ENCODE peak calls at places on chromosomes 4 and X, in eight cellular contexts. One of them, this sample, is unnamed.

GRCh38 chrX:65300104-65300809 is 234.3 kb downstream of the LAS1L start:
- DNase-seq in lower leg skin: no peak
- DNase-seq in AG04450: no peak
- DNase-seq in fibroblast of lung: no peak
- DNase-seq in endothelial cell: no peak
- DNase-seq in nephron progenitor cell: no peak
- DNase-seq in right atrium auricular region: no peak
- DNase-seq in Calu3: no peak
- DNase-seq in this sample: no peak

GRCh38 chr4:34181311-34181808 is 2063.0 kb downstream of the ARAP2 start:
- DNase-seq in lower leg skin: no peak
- DNase-seq in AG04450: peak
- DNase-seq in fibroblast of lung: peak
- DNase-seq in endothelial cell: no peak
- DNase-seq in nephron progenitor cell: no peak
- DNase-seq in right atrium auricular region: no peak
- DNase-seq in Calu3: peak
- DNase-seq in this sample: no peak

GRCh38 chr4:9833421-9833820 is 52.0 kb downstream of the DRD5 start:
- DNase-seq in lower leg skin: no peak
- DNase-seq in AG04450: no peak
- DNase-seq in fibroblast of lung: no peak
- DNase-seq in endothelial cell: no peak
- DNase-seq in nephron progenitor cell: no peak
- DNase-seq in right atrium auricular region: no peak
- DNase-seq in Calu3: no peak
- DNase-seq in this sample: no peak

GRCh38 chrX:66672106-66672505 is 33.2 kb upstream of the EDA2R start:
- DNase-seq in lower leg skin: no peak
- DNase-seq in AG04450: no peak
- DNase-seq in fibroblast of lung: no peak
- DNase-seq in endothelial cell: no peak
- DNase-seq in nephron progenitor cell: no peak
- DNase-seq in right atrium auricular region: no peak
- DNase-seq in Calu3: no peak
- DNase-seq in this sample: no peak

GRCh38 chrX:67607436-67607835 is 63.6 kb downstream of the AR start:
- DNase-seq in lower leg skin: no peak
- DNase-seq in AG04450: peak
- DNase-seq in fibroblast of lung: peak
- DNase-seq in endothelial cell: no peak
- DNase-seq in nephron progenitor cell: no peak
- DNase-seq in right atrium auricular region: no peak
- DNase-seq in Calu3: no peak
- DNase-seq in this sample: no peak

GRCh38 chrX:73817381-73818199 is 254.6 kb downstream of the CHIC1 start:
- DNase-seq in lower leg skin: no peak
- DNase-seq in AG04450: no peak
- DNase-seq in fibroblast of lung: no peak
- DNase-seq in endothelial cell: no peak
- DNase-seq in nephron progenitor cell: no peak
- DNase-seq in right atrium auricular region: no peak
- DNase-seq in Calu3: no peak
- DNase-seq in this sample: no peak

GRCh38 chr4:168164915-168165548 is 72.7 kb downstream of the ANXA10 start:
- DNase-seq in lower leg skin: no peak
- DNase-seq in AG04450: no peak
- DNase-seq in fibroblast of lung: no peak
- DNase-seq in endothelial cell: no peak
- DNase-seq in nephron progenitor cell: no peak
- DNase-seq in right atrium auricular region: no peak
- DNase-seq in Calu3: no peak
- DNase-seq in this sample: no peak

GRCh38 chrX:110734894-110735541 is 60.6 kb downstream of the CHRDL1 start:
- DNase-seq in lower leg skin: no peak
- DNase-seq in AG04450: no peak
- DNase-seq in fibroblast of lung: peak
- DNase-seq in endothelial cell: no peak
- DNase-seq in nephron progenitor cell: no peak
- DNase-seq in right atrium auricular region: no peak
- DNase-seq in Calu3: no peak
- DNase-seq in this sample: no peak

GRCh38 chrX:129108936-129109335 is 414.4 kb downstream of the SMARCA1 start:
- DNase-seq in lower leg skin: no peak
- DNase-seq in AG04450: no peak
- DNase-seq in fibroblast of lung: no peak
- DNase-seq in endothelial cell: no peak
- DNase-seq in nephron progenitor cell: no peak
- DNase-seq in right atrium auricular region: no peak
- DNase-seq in Calu3: no peak
- DNase-seq in this sample: no peak

GRCh38 chrX:109049416-109049815 is 313.1 kb upstream of the IRS4 start:
- DNase-seq in lower leg skin: no peak
- DNase-seq in AG04450: no peak
- DNase-seq in fibroblast of lung: no peak
- DNase-seq in endothelial cell: no peak
- DNase-seq in nephron progenitor cell: no peak
- DNase-seq in right atrium auricular region: no peak
- DNase-seq in Calu3: no peak
- DNase-seq in this sample: no peak

GRCh38 chr4:64713256-64713840 is 304.1 kb upstream of the TECRL start:
- DNase-seq in lower leg skin: no peak
- DNase-seq in AG04450: no peak
- DNase-seq in fibroblast of lung: peak
- DNase-seq in endothelial cell: no peak
- DNase-seq in nephron progenitor cell: no peak
- DNase-seq in right atrium auricular region: no peak
- DNase-seq in Calu3: no peak
- DNase-seq in this sample: no peak

GRCh38 chr4:64718091-64718490 is 308.8 kb upstream of the TECRL start:
- DNase-seq in lower leg skin: no peak
- DNase-seq in AG04450: no peak
- DNase-seq in fibroblast of lung: no peak
- DNase-seq in endothelial cell: peak
- DNase-seq in nephron progenitor cell: no peak
- DNase-seq in right atrium auricular region: no peak
- DNase-seq in Calu3: no peak
- DNase-seq in this sample: no peak

GRCh38 chr4:64721106-64721505 is 311.9 kb upstream of the TECRL start:
- DNase-seq in lower leg skin: no peak
- DNase-seq in AG04450: no peak
- DNase-seq in fibroblast of lung: no peak
- DNase-seq in endothelial cell: no peak
- DNase-seq in nephron progenitor cell: no peak
- DNase-seq in right atrium auricular region: no peak
- DNase-seq in Calu3: no peak
- DNase-seq in this sample: no peak

GRCh38 chr4:64715741-64716140 is 306.5 kb upstream of the TECRL start:
- DNase-seq in lower leg skin: no peak
- DNase-seq in AG04450: no peak
- DNase-seq in fibroblast of lung: no peak
- DNase-seq in endothelial cell: no peak
- DNase-seq in nephron progenitor cell: no peak
- DNase-seq in right atrium auricular region: no peak
- DNase-seq in Calu3: no peak
- DNase-seq in this sample: no peak
- TF ChIP-seq CTCF in lower leg skin: no peak
- TF ChIP-seq CTCF in AG04450: no peak
- TF ChIP-seq CTCF in fibroblast of lung: no peak
- TF ChIP-seq CTCF in endothelial cell: no peak
- TF ChIP-seq CTCF in nephron progenitor cell: no peak
- TF ChIP-seq CTCF in right atrium auricular region: no peak
- TF ChIP-seq CTCF in Calu3: no peak
- TF ChIP-seq CTCF in this sample: no peak

GRCh38 chrX:155259752-155260151 is 4.5 kb downstream of the RAB39B start:
- DNase-seq in lower leg skin: no peak
- DNase-seq in AG04450: no peak
- DNase-seq in fibroblast of lung: no peak
- DNase-seq in endothelial cell: no peak
- DNase-seq in nephron progenitor cell: no peak
- DNase-seq in right atrium auricular region: no peak
- DNase-seq in Calu3: no peak
- DNase-seq in this sample: no peak

GRCh38 chrX:155262970-155263754 is 1.1 kb downstream of the RAB39B start:
- DNase-seq in lower leg skin: no peak
- DNase-seq in AG04450: no peak
- DNase-seq in fibroblast of lung: no peak
- DNase-seq in endothelial cell: no peak
- DNase-seq in nephron progenitor cell: no peak
- DNase-seq in right atrium auricular region: no peak
- DNase-seq in Calu3: no peak
- DNase-seq in this sample: no peak

GRCh38 chrX:155266446-155266845 is 2.2 kb upstream of the RAB39B start:
- DNase-seq in lower leg skin: no peak
- DNase-seq in AG04450: no peak
- DNase-seq in fibroblast of lung: no peak
- DNase-seq in endothelial cell: no peak
- DNase-seq in nephron progenitor cell: no peak
- DNase-seq in right atrium auricular region: no peak
- DNase-seq in Calu3: no peak
- DNase-seq in this sample: no peak

GRCh38 chrX:155263854-155264628 is at the start of gene RAB39B:
- DNase-seq in lower leg skin: peak
- DNase-seq in AG04450: peak
- DNase-seq in fibroblast of lung: peak
- DNase-seq in endothelial cell: peak
- DNase-seq in nephron progenitor cell: peak
- DNase-seq in right atrium auricular region: peak
- DNase-seq in Calu3: peak
- DNase-seq in this sample: peak
- TF ChIP-seq CTCF in lower leg skin: no peak
- TF ChIP-seq CTCF in AG04450: no peak
- TF ChIP-seq CTCF in fibroblast of lung: no peak
- TF ChIP-seq CTCF in endothelial cell: no peak
- TF ChIP-seq CTCF in nephron progenitor cell: no peak
- TF ChIP-seq CTCF in right atrium auricular region: no peak
- TF ChIP-seq CTCF in Calu3: no peak
- TF ChIP-seq CTCF in this sample: no peak

GRCh38 chrX:18353931-18354368 is 538 bp downstream of the SCML2 start:
- DNase-seq in lower leg skin: no peak
- DNase-seq in AG04450: no peak
- DNase-seq in fibroblast of lung: no peak
- DNase-seq in endothelial cell: peak
- DNase-seq in nephron progenitor cell: peak
- DNase-seq in right atrium auricular region: no peak
- DNase-seq in Calu3: peak
- DNase-seq in this sample: peak
- TF ChIP-seq CTCF in lower leg skin: no peak
- TF ChIP-seq CTCF in AG04450: no peak
- TF ChIP-seq CTCF in fibroblast of lung: no peak
- TF ChIP-seq CTCF in endothelial cell: no peak
- TF ChIP-seq CTCF in nephron progenitor cell: no peak
- TF ChIP-seq CTCF in right atrium auricular region: no peak
- TF ChIP-seq CTCF in Calu3: no peak
- TF ChIP-seq CTCF in this sample: no peak

GRCh38 chrX:47422444-47422843 is 52.1 kb downstream of the ZNF157 start:
- DNase-seq in lower leg skin: no peak
- DNase-seq in AG04450: no peak
- DNase-seq in fibroblast of lung: no peak
- DNase-seq in endothelial cell: no peak
- DNase-seq in nephron progenitor cell: no peak
- DNase-seq in right atrium auricular region: no peak
- DNase-seq in Calu3: no peak
- DNase-seq in this sample: no peak

GRCh38 chrX:47420967-47421366 is 50.6 kb downstream of the ZNF157 start:
- DNase-seq in lower leg skin: no peak
- DNase-seq in AG04450: no peak
- DNase-seq in fibroblast of lung: no peak
- DNase-seq in endothelial cell: no peak
- DNase-seq in nephron progenitor cell: no peak
- DNase-seq in right atrium auricular region: no peak
- DNase-seq in Calu3: no peak
- DNase-seq in this sample: no peak

GRCh38 chrX:47420264-47420663 is 49.9 kb downstream of the ZNF157 start:
- DNase-seq in lower leg skin: no peak
- DNase-seq in AG04450: no peak
- DNase-seq in fibroblast of lung: no peak
- DNase-seq in endothelial cell: no peak
- DNase-seq in nephron progenitor cell: no peak
- DNase-seq in right atrium auricular region: no peak
- DNase-seq in Calu3: no peak
- DNase-seq in this sample: no peak
- TF ChIP-seq CTCF in lower leg skin: no peak
- TF ChIP-seq CTCF in AG04450: no peak
- TF ChIP-seq CTCF in fibroblast of lung: no peak
- TF ChIP-seq CTCF in endothelial cell: no peak
- TF ChIP-seq CTCF in nephron progenitor cell: no peak
- TF ChIP-seq CTCF in right atrium auricular region: no peak
- TF ChIP-seq CTCF in Calu3: no peak
- TF ChIP-seq CTCF in this sample: no peak